ENCODE peak calls at places on chromosome 2, in ten cellular contexts. U is A549; K is ACHN; B is upper lobe of right lung; S is OCI-LY7; D is HEK293T; G is C1 segment of cervical spinal cord; E is activated T-cell treated with anti-CD3 and anti-CD28 coated beads for 1 hour; A is fibroblast of the conjunctiva; N is CD4-positive, alpha-beta T cell. M is an unnamed sample.

GRCh38 chr2:97849881-97850540 is 136.6 kb downstream of the ZAP70 start:
- DNase-seq in G (no peak), K (no peak), D (no peak), S (no peak), N (no peak), B (no peak), U (no peak), E (no peak), A (no peak), M (no peak)

GRCh38 chr2:120868366-120868765 is 132.7 kb downstream of the GLI2 start:
- DNase-seq in K (no peak), A (no peak), B (no peak), E (no peak), S (no peak), N (no peak), G (no peak), D (no peak), U (no peak), M (no peak)

GRCh38 chr2:17245921-17246320 is 272.3 kb downstream of the RAD51AP2 start:
- DNase-seq in K (no peak), D (no peak), A (no peak), U (no peak), G (no peak), B (no peak), N (no peak), E (no peak), S (no peak), M (no peak)

GRCh38 chr2:15942711-15943345 is 2.5 kb downstream of the MYCN start:
- DNase-seq in D (no peak), B (no peak), K (no peak), U (no peak), G (peak; percentile 44), N (no peak), A (no peak), E (no peak), S (no peak), M (no peak)

GRCh38 chr2:231256494-231256893 is 58.1 kb downstream of the ARMC9 start:
- DNase-seq in A (no peak), S (no peak), B (no peak), K (no peak), G (no peak), U (no peak), N (no peak), D (no peak), E (no peak), M (no peak)

GRCh38 chr2:119696005-119696404 is 17.0 kb downstream of the TMEM177 start:
- DNase-seq in E (no peak), B (no peak), N (no peak), S (no peak), K (no peak), A (no peak), G (no peak), U (no peak), D (no peak), M (no peak)

GRCh38 chr2:8642332-8643078 is 39.4 kb upstream of the ID2 start:
- DNase-seq in U (no peak), D (no peak), E (no peak), S (no peak), G (peak; percentile 21), B (no peak), N (no peak), K (no peak), A (no peak), M (no peak)

GRCh38 chr2:88117976-88118375 is 9.9 kb downstream of the FABP1 start:
- DNase-seq in G (no peak), N (no peak), B (no peak), K (no peak), A (no peak), U (no peak), S (no peak), E (no peak), D (no peak), M (no peak)

M was measured in kidney glomerular epithelial cell.